ENCODE peak calls at places on chromosomes 7 and 10, in five cellular contexts. F is tibial nerve, Z is body of pancreas, J is GM12878, H is lung. M is an unnamed sample. For H3K36me3, the result is how much of the 10 kb centered on the place peaks cover.

GRCh38 chr10:88118769-88119559 is 255.5 kb downstream of the PTEN start:
- DNase-seq in F (no peak), Z (no peak), J (no peak), H (no peak), M (no peak)

GRCh38 chr10:61157182-61157581 is 213.2 kb upstream of the RHOBTB1 start:
- DNase-seq in F (no peak), Z (no peak), J (no peak), H (no peak), M (no peak)

GRCh38 chr10:124636271-124636993 is 107.7 kb downstream of the FAM53B start:
- DNase-seq in F (no peak), Z (no peak), J (no peak), H (no peak), M (no peak)

GRCh38 chr7:101555921-101556275 is 73.2 kb downstream of the MYL10 start:
- DNase-seq in F (no peak), Z (no peak), J (no peak), H (no peak), M (no peak)

GRCh38 chr7:130894146-130895005 is 160.4 kb upstream of the KLF14 start:
- DNase-seq in F (peak), Z (peak), J (no peak), H (peak), M (no peak)

GRCh38 chr7:84232653-84233052 is 38.1 kb upstream of the SEMA3A start:
- DNase-seq in F (no peak), Z (no peak), J (no peak), H (no peak), M (no peak)

GRCh38 chr10:95170790-95171189 is 23.2 kb upstream of the ACSM6 start:
- DNase-seq in F (no peak), Z (no peak), J (no peak), H (no peak), M (no peak)

GRCh38 chr7:121561717-121562116 is 165.6 kb upstream of the FAM3C start:
- DNase-seq in F (no peak), Z (peak), J (no peak), H (no peak), M (no peak)

GRCh38 chr10:14185501-14186045 is 145.2 kb downstream of the FRMD4A start:
- DNase-seq in F (no peak), Z (no peak), J (peak), H (no peak), M (peak)

GRCh38 chr10:43824934-43825333 is 176.3 kb upstream of the ZNF32 start:
- DNase-seq in F (peak), Z (peak), J (no peak), H (no peak), M (no peak)

GRCh38 chr7:140212100-140212881 is 35.5 kb upstream of the KDM7A start:
- DNase-seq in F (no peak), Z (no peak), J (peak), H (no peak), M (no peak)

GRCh38 chr7:28964056-28964455 is 5.9 kb upstream of the TRIL start:
- DNase-seq in F (no peak), Z (no peak), J (no peak), H (no peak), M (no peak)
- H3K4me3 ChIP-seq in F (no peak), Z (no peak), J (no peak), H (no peak), M (no peak)

GRCh38 chr10:127679642-127680255 is 57.2 kb upstream of the FOXI2 start:
- DNase-seq in F (no peak), Z (no peak), J (no peak), H (no peak), M (no peak)
- TF ChIP-seq CTCF in F (no peak), Z (peak), J (peak), H (no peak), M (peak)

GRCh38 chr7:127957886-127958285 is 73.4 kb downstream of the LRRC4 start:
- DNase-seq in F (no peak), Z (no peak), J (no peak), H (no peak), M (no peak)
- H3K36me3 ChIP-seq in F (under half), Z (under half), J (under half), H (under half), M (under half)

GRCh38 chr10:3758491-3758970 is 26.5 kb downstream of the KLF6 start:
- DNase-seq in F (no peak), Z (no peak), J (no peak), H (no peak), M (no peak)

GRCh38 chr10:3759397-3759796 is 25.6 kb downstream of the KLF6 start:
- DNase-seq in F (no peak), Z (no peak), J (no peak), H (no peak), M (no peak)

GRCh38 chr10:3761916-3762708 is 22.9 kb downstream of the KLF6 start:
- DNase-seq in F (no peak), Z (no peak), J (no peak), H (no peak), M (no peak)

GRCh38 chr10:3761111-3761686 is 23.8 kb downstream of the KLF6 start:
- DNase-seq in F (no peak), Z (no peak), J (peak), H (no peak), M (no peak)

GRCh38 chr10:3760083-3760482 is 24.9 kb downstream of the KLF6 start:
- DNase-seq in F (no peak), Z (no peak), J (no peak), H (no peak), M (no peak)
- H3K4me3 ChIP-seq in F (no peak), Z (no peak), J (no peak), H (no peak), M (no peak)

GRCh38 chr7:136698977-136699376 is 169.5 kb upstream of the CHRM2 start:
- DNase-seq in F (no peak), Z (no peak), J (no peak), H (no peak), M (no peak)
- TF ChIP-seq CTCF in F (no peak), Z (no peak), J (no peak), H (no peak), M (no peak)

M was measured in kidney epithelial cell.